ENCODE peak calls at places on chromosome 1, in six cellular contexts. H, I, O, X, L and S are unnamed samples.

GRCh38 chr1:39987869-39988268 is 32.9 kb downstream of the MFSD2A start:
- DNase-seq in I (no peak), O (no peak), H (no peak), X (no peak), L (no peak), S (no peak)

GRCh38 chr1:23394176-23394575 is 24.5 kb upstream of the ZNF436 start:
- DNase-seq in I (no peak), X (no peak), L (no peak), H (peak; percentile 86), O (no peak), S (no peak)

GRCh38 chr1:165383067-165383466 is 26.6 kb upstream of the LMX1A start:
- DNase-seq in L (no peak), H (peak; percentile 98), X (no peak), O (peak; percentile 70), I (no peak), S (no peak)

GRCh38 chr1:31372961-31373896 is at the start of gene FABP3:
- DNase-seq in I (no peak), X (no peak), L (peak; percentile 68), H (peak; percentile 74), O (peak; percentile 46), S (peak; percentile 82)

GRCh38 chr1:203217668-203218067 is 11.8 kb downstream of the CHIT1 start:
- DNase-seq in I (no peak), H (no peak), O (no peak), L (no peak), X (no peak), S (no peak)

GRCh38 chr1:206455681-206456344 is 14.5 kb upstream of the IKBKE start:
- DNase-seq in X (no peak), L (peak; percentile 83), H (no peak), O (peak; percentile 18), I (no peak), S (no peak)

GRCh38 chr1:56788102-56788501 is 31.1 kb downstream of the FYB2 start:
- DNase-seq in H (no peak), O (no peak), I (no peak), X (no peak), L (no peak), S (no peak)

GRCh38 chr1:54334996-54335395 is 71.2 kb downstream of the SSBP3 start:
- DNase-seq in H (peak; percentile 73), X (no peak), I (no peak), O (no peak), L (no peak), S (no peak)

GRCh38 chr1:171817511-171818265 is 23.6 kb upstream of the DNM3 start:
- DNase-seq in H (peak; percentile 96), L (peak; percentile 13), X (peak; percentile 57), O (peak; percentile 99), I (no peak), S (peak; percentile 42)

DNA sequence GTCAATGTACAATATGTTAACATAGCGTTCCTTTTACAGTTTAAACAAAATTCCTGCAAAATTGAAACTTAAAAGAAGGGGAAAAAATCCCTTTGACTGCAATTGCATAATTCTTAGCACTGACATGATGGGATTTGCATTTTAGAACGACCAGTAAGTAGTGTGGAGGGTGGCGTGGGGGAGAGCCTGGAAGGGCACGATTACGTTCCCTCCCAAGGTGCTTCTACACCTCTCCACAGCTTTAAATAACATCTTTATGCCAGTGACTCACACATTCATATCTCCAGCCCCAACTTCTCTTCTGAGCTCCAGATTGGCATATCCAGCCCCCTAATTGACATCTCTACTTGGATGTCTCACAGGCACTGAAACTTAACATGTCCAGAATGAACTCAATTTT is 64.3 kb downstream of the OLFML3 start:
- DNase-seq in X (no peak), H (no peak), L (no peak), I (no peak), O (no peak), S (no peak)
- H3K9me2 ChIP-seq in X (no peaks in the 10 kb centered on the region), H (no peaks in the 10 kb centered on the region), L (no peaks in the 10 kb centered on the region), I (no peaks in the 10 kb centered on the region), O (no peaks in the 10 kb centered on the region), S (no peaks in the 10 kb centered on the region)

GRCh38 chr1:94875794-94876193 is 51.1 kb downstream of the CNN3 start:
- DNase-seq in O (no peak), H (no peak), I (no peak), L (no peak), X (no peak), S (no peak)

GRCh38 chr1:94872771-94873495 is 52.8 kb downstream of the SLC44A3 start:
- DNase-seq in X (no peak), I (no peak), O (no peak), H (no peak), L (no peak), S (no peak)

GRCh38 chr1:94876362-94876761 is 50.5 kb downstream of the CNN3 start:
- DNase-seq in X (no peak), H (peak; percentile 65), L (no peak), O (peak; percentile 69), I (no peak), S (no peak)

GRCh38 chr1:94873520-94874351 is 53.2 kb downstream of the CNN3 start:
- DNase-seq in L (no peak), I (peak; percentile 16), H (peak; percentile 71), O (no peak), X (no peak), S (no peak)

DNA sequence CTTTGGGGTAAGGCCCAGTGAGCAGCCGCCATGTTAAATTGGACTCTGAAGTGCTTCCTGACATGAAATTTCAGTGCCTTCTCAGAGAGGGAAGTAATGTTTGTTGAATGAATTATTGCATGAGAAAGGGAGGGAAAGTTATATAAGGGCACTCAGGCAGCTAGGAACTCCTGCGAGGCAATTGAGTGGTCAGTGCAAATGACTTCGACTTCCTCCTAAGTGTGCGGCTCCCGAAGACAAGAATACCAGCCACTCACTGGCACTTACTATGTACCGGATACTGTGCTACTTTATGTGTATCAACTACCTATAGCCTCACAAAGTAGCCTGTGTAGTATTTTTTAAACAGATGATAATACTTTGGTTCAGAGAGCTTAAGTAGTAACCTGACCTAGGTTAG is 52.5 kb downstream of the CNN3 start:
- DNase-seq in H (no peak), L (no peak), O (no peak), I (no peak), X (no peak), S (no peak)
- H3K4me2 ChIP-seq in H (no peak overlapping the region), L (no peak overlapping the region), O (no peak overlapping the region), I (no peak overlapping the region), X (no peak overlapping the region), S (no peak overlapping the region)

GRCh38 chr1:10304295-10304694 is 93.9 kb downstream of the KIF1B start:
- DNase-seq in I (no peak), H (no peak), X (no peak), L (no peak), O (no peak), S (no peak)

GRCh38 chr1:10295471-10296085 is 85.2 kb downstream of the KIF1B start:
- DNase-seq in L (no peak), I (no peak), X (no peak), O (no peak), H (no peak), S (no peak)

GRCh38 chr1:10302416-10302815 is 92.0 kb downstream of the KIF1B start:
- DNase-seq in X (no peak), H (no peak), O (no peak), I (no peak), L (no peak), S (no peak)

DNA sequence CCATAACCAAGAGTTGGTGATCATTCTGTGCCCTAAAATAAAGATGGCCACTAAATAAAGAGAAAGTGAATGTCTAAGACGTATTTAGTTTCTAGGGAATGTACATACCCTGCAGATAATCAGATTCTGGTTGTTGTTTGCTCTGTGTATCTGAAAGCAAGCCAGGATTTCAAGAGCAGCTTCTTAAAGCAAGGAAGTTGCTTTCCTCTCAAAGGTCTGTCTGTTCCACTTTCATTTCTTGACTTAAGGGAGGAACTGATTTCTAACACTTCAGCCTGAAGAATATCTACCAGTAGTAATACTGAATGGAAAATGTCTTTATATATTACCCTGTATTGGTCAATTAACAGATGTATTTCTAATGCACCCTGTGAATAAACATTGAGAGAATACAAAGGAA is 88.8 kb downstream of the KIF1B start:
- DNase-seq in H (no peak), I (peak; percentile 27), O (no peak), X (no peak), L (no peak), S (no peak)
- H3K36me3 ChIP-seq in H (peaks cover 57% of the 10 kb centered on the region), I (peaks cover 4% of the 10 kb centered on the region), O (peaks cover 43% of the 10 kb centered on the region), X (peaks cover 17% of the 10 kb centered on the region), L (peaks cover 69% of the 10 kb centered on the region), S (no peaks in the 10 kb centered on the region)

GRCh38 chr1:181603735-181604410 is 120.6 kb downstream of the CACNA1E start:
- DNase-seq in I (no peak), O (no peak), X (no peak), H (no peak), L (no peak), S (no peak)

GRCh38 chr1:181608951-181609350 is 125.6 kb downstream of the CACNA1E start:
- DNase-seq in H (no peak), I (no peak), X (no peak), L (no peak), O (no peak), S (no peak)

GRCh38 chr1:181608386-181608785 is 125.1 kb downstream of the CACNA1E start:
- DNase-seq in O (no peak), L (no peak), X (no peak), H (no peak), I (no peak), S (no peak)

GRCh38 chr1:181604482-181604881 is 121.2 kb downstream of the CACNA1E start:
- DNase-seq in H (no peak), O (no peak), I (no peak), L (no peak), X (no peak), S (no peak)

DNA sequence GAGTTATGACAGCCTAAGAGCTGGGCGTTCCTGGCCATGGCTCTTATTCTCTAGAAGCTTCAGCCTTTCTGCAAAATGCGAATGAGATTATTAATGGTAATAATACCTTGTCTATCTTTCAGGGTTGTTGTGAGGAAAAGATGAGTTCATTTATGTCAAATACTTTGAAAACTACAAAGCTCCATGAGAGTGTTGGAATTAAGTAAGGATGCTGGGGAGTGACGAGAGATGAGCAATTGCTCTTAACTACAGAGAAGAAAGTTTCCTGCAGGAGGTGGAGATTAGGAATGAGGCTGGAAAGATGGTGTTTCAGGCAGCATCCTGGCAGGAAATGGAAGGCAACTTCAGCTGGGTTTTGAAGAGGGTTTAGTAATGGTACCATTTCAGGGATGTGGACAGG is 124.2 kb downstream of the CACNA1E start:
- DNase-seq in L (no peak), H (no peak), I (no peak), X (no peak), O (no peak), S (no peak)
- H3K9me2 ChIP-seq in L (no peaks in the 10 kb centered on the region), H (no peaks in the 10 kb centered on the region), I (no peaks in the 10 kb centered on the region), X (no peaks in the 10 kb centered on the region), O (no peaks in the 10 kb centered on the region), S (no peaks in the 10 kb centered on the region)

GRCh38 chr1:160863422-160864131 is 890 bp upstream of the CD244 start:
- DNase-seq in I (no peak), L (no peak), H (no peak), X (no peak), O (no peak), S (no peak)
- H3K4me2 ChIP-seq in I (no peak overlapping the region), L (no peak overlapping the region), H (no peak overlapping the region), X (no peak overlapping the region), O (no peak overlapping the region), S (no peak overlapping the region)